ENCODE peak calls at places on chromosomes 2 and 18, in eight cellular contexts. O is BE2C, W is fibroblast of lung, F is tibial artery, M is PC-3, X is lower leg skin, T is body of pancreas, K is adipocyte. C is an unnamed sample.

GRCh38 chr2:186976329-186976728 is 127.4 kb upstream of the ZSWIM2 start:
- DNase-seq in O (no peak), W (no peak), F (no peak), M (no peak), X (no peak), T (no peak), K (no peak), C (no peak)

GRCh38 chr2:181779288-181779871 is 99.1 kb upstream of the NEUROD1 start:
- DNase-seq in O (no peak), W (no peak), F (no peak), M (no peak), X (no peak), T (no peak), K (no peak), C (no peak)

GRCh38 chr2:181552808-181553207 is 95.6 kb downstream of the ITGA4 start:
- DNase-seq in O (no peak), W (no peak), F (no peak), M (peak; percentile 95), X (no peak), T (no peak), K (no peak), C (no peak)

GRCh38 chr2:168920504-168921157 is 19.5 kb downstream of the G6PC2 start:
- DNase-seq in O (no peak), W (peak; percentile 48), F (no peak), M (peak; percentile 73), X (no peak), T (no peak), K (peak; percentile 74), C (no peak)

GRCh38 chr2:195498176-195498575 is 158.8 kb upstream of the SLC39A10 start:
- DNase-seq in O (peak; percentile 38), W (peak; percentile 60), F (peak; percentile 37), M (peak; percentile 59), X (peak; percentile 27), T (peak; percentile 37), K (no peak), C (no peak)

GRCh38 chr18:48949606-48950535 is 894 bp downstream of the SMAD7 start:
- DNase-seq in O (peak; percentile 54), W (peak; percentile 62), F (no peak), M (peak; percentile 37), X (no peak), T (peak; percentile 47), K (peak; percentile 71), C (no peak)

GRCh38 chr2:150212722-150213171 is 274.7 kb downstream of the RND3 start:
- DNase-seq in O (no peak), W (peak; percentile 61), F (no peak), M (no peak), X (no peak), T (no peak), K (peak; percentile 83), C (no peak)

GRCh38 chr18:10519366-10519765 is 6.5 kb upstream of the NAPG start:
- DNase-seq in O (no peak), W (no peak), F (no peak), M (no peak), X (no peak), T (no peak), K (no peak), C (no peak)

GRCh38 chr2:205734436-205734835 is 52.1 kb downstream of the NRP2 start:
- DNase-seq in O (peak; percentile 74), W (peak; percentile 91), F (no peak), M (peak; percentile 67), X (no peak), T (no peak), K (peak; percentile 86), C (no peak)

GRCh38 chr2:233080836-233081229 is 20.7 kb downstream of the INPP5D start:
- DNase-seq in O (no peak), W (no peak), F (no peak), M (no peak), X (no peak), T (no peak), K (no peak), C (no peak)

GRCh38 chr2:233082934-233083755 is 23.0 kb downstream of the INPP5D start:
- DNase-seq in O (no peak), W (no peak), F (no peak), M (no peak), X (no peak), T (no peak), K (no peak), C (no peak)

GRCh38 chr2:233081232-233081730 is 21.1 kb downstream of the INPP5D start:
- DNase-seq in O (no peak), W (no peak), F (no peak), M (no peak), X (no peak), T (no peak), K (no peak), C (no peak)

GRCh38 chr2:233082222-233082933 is 22.2 kb downstream of the INPP5D start:
- DNase-seq in O (no peak), W (no peak), F (no peak), M (no peak), X (no peak), T (no peak), K (no peak), C (no peak)

GRCh38 chr2:233081731-233082221 is 21.6 kb downstream of the INPP5D start:
- DNase-seq in O (no peak), W (no peak), F (no peak), M (no peak), X (no peak), T (no peak), K (no peak), C (no peak)
- H3K4me3 ChIP-seq in O (no peak overlapping the region), W (no peak overlapping the region), F (no peak overlapping the region), M (no peak overlapping the region), X (no peak overlapping the region), T (no peak overlapping the region), K (no peak overlapping the region), C (no peak overlapping the region)

GRCh38 chr2:180328795-180329422 is 321.8 kb upstream of the CWC22 start:
- DNase-seq in O (no peak), W (no peak), F (no peak), M (no peak), X (no peak), T (no peak), K (no peak), C (no peak)

GRCh38 chr2:180337136-180337535 is 330.0 kb upstream of the CWC22 start:
- DNase-seq in O (no peak), W (no peak), F (no peak), M (no peak), X (no peak), T (no peak), K (no peak), C (no peak)

GRCh38 chr2:180336550-180336949 is 329.5 kb upstream of the CWC22 start:
- DNase-seq in O (no peak), W (no peak), F (no peak), M (no peak), X (no peak), T (no peak), K (no peak), C (no peak)

DNA sequence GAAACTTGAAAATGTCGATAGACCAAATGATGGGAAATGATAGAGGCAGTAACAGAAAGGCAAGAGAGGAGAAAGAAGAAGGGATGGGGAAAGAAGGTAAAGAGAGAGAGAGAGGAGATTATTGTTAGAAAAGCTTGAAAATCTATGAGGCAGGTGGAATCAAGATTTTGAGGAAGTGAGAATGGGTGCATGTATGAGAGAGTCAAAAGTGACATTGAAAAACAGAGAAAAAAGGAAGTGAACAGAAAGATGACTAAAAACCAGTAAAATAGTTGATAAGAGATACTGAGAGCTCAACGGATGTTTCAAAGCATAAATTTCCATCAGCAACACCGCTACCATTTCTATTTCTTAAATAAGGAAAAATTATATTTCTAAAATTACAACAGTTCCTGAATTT is 327.4 kb upstream of the CWC22 start:
- DNase-seq in O (no peak), W (no peak), F (no peak), M (no peak), X (no peak), T (no peak), K (no peak), C (no peak)
- H3K4me3 ChIP-seq in O (no peak overlapping the region), W (no peak overlapping the region), F (no peak overlapping the region), M (no peak overlapping the region), X (no peak overlapping the region), T (no peak overlapping the region), K (no peak overlapping the region), C (no peak overlapping the region)

GRCh38 chr2:46068604-46069003 is 228.6 kb upstream of the EPAS1 start:
- DNase-seq in O (no peak), W (no peak), F (no peak), M (no peak), X (no peak), T (no peak), K (no peak), C (no peak)
- H3K4me3 ChIP-seq in O (no peak overlapping the region), W (no peak overlapping the region), F (no peak overlapping the region), M (no peak overlapping the region), X (no peak overlapping the region), T (no peak overlapping the region), K (no peak overlapping the region), C (no peak overlapping the region)

DNA sequence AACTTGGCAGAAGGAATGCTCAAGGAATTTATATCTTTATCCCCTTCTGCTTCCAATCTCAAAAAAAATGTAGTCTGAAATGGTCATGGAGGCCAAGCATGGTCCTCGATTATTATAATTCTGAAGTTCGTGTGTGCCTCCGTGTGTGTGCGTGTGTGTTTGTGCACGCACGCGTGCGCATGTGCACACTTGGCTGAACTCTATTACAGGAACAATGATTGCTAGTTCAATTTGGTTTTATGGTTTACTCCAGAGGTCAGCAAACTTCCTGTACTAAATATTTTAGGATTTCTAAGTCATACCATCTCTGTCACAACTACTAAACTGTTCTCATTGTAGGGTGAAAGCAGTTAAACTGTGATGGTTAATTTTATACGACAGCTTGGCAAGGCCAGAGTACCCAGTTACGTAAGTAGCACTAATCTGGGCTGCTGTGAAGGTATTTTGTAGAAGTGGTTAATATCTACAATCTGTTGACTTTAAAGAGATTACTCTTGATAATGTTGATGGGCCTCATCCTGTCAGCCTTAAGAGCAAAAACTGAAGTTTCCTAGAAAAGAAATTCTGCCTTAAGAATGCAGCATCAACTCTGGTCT is 5.8 kb upstream of the MARCHF7 start:
- DNase-seq in O (no peak), W (peak; percentile 21), F (no peak), M (no peak), X (no peak), T (no peak), K (peak; percentile 65), C (no peak)
- H3K4me3 ChIP-seq in O (no peak overlapping the region), W (no peak overlapping the region), F (no peak overlapping the region), M (no peak overlapping the region), X (no peak overlapping the region), T (no peak overlapping the region), K (no peak overlapping the region), C (no peak overlapping the region)

GRCh38 chr2:64644240-64645013 is 9.3 kb downstream of the SERTAD2 start:
- DNase-seq in O (peak; percentile 76), W (peak; percentile 77), F (peak; percentile 84), M (peak; percentile 80), X (peak; percentile 83), T (peak; percentile 50), K (peak; percentile 90), C (peak; percentile 22)
- H3K4me3 ChIP-seq in O (peak overlapping the region; percentile 58), W (peak overlapping the region; percentile 59), F (peak overlapping the region; percentile 56), M (peak overlapping the region; percentile 67), X (peak overlapping the region; percentile 16), T (no peak overlapping the region), K (peak overlapping the region; percentile 82), C (peak overlapping the region; percentile 46)

DNA sequence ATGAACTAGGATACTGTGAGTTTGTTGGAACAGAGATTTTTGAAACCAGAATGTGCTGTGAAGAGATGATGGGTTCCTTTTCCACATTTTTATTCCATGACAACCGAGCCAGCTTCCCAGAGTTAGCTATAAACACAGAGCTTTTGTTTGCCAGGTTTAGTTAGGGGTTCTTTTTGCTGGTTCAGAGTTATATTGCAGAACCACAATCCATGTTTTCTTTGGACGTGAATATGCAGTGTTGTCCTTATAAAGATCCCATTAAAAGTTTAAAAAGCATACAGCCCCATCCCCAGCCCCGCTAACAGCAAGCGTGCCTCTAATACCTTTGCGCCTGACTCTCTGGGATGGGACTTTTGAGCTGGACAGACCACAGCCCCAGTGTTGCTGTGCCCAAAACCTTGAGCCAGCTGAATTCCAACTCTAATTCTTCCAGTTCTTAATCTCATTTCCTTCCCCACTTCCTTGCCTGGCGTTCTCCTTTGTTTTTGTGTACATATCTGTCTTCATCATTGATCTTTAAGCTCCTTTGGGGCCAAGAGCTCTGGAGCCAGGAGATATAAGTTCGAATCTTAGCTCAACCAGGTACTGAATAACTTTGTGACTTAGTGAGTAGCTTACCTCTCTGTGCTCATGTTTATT is 72.3 kb downstream of the SPATS2L start:
- DNase-seq in O (no peak), W (peak; percentile 87), F (no peak), M (no peak), X (no peak), T (no peak), K (peak; percentile 45), C (no peak)
- H3K4me3 ChIP-seq in O (no peak overlapping the region), W (peak overlapping the region; percentile 5), F (peak overlapping the region; percentile 21), M (no peak overlapping the region), X (no peak overlapping the region), T (no peak overlapping the region), K (peak overlapping the region; percentile 12), C (no peak overlapping the region)

C was measured in esophagus squamous epithelium.